ENCODE peak calls at places on chromosomes 16 and 17, in six cellular contexts. E is T1000; Y is GDM1; X is heart right ventricle; J is activated CD4-positive, alpha-beta T cell treated with anti-CD3 and anti-CD28 coated beads for 1 hour; B is thyroid gland. O is an unnamed sample.
A peak's percentile ranks its signal among the peaks of the same experiment; 100 is the strongest.

GRCh38 chr17:49577651-49577935 is 1.9 kb downstream of the NXPH3 start:
- DNase-seq in E (no peak), Y (no peak), X (no peak), J (no peak), B (no peak), O (no peak)

GRCh38 chr17:29007456-29008455 is 1.9 kb upstream of the SEZ6 start:
- DNase-seq in E (no peak), Y (no peak), X (no peak), J (no peak), B (no peak), O (no peak)

GRCh38 chr17:58244958-58245357 is 6.6 kb downstream of the LPO start:
- DNase-seq in E (no peak), Y (no peak), X (no peak), J (no peak), B (no peak), O (no peak)

GRCh38 chr17:6639014-6639650 is 1.4 kb downstream of the KIAA0753 start:
- DNase-seq in E (no peak), Y (no peak), X (no peak), J (no peak), B (no peak), O (peak; percentile 79)

GRCh38 chr16:66304151-66304550 is 62.3 kb upstream of the CDH5 start:
- DNase-seq in E (no peak), Y (no peak), X (no peak), J (no peak), B (no peak), O (no peak)

GRCh38 chr16:920722-921121 is 50.1 kb downstream of the LMF1 start:
- DNase-seq in E (no peak), Y (no peak), X (peak; percentile 33), J (no peak), B (no peak), O (peak; percentile 61)

GRCh38 chr16:82938108-82938507 is 311.3 kb downstream of the CDH13 start:
- DNase-seq in E (no peak), Y (no peak), X (no peak), J (no peak), B (no peak), O (no peak)

GRCh38 chr17:7478276-7479138 is 924 bp downstream of the ZBTB4 start:
- DNase-seq in E (no peak), Y (no peak), X (peak; percentile 57), J (peak; percentile 43), B (peak; percentile 58), O (peak; percentile 71)

GRCh38 chr17:74779948-74780400 is 3.8 kb upstream of the NAT9 start:
- DNase-seq in E (no peak), Y (peak; percentile 98), X (peak; percentile 38), J (no peak), B (no peak), O (no peak)

GRCh38 chr17:32127156-32127897 is 15.0 kb upstream of the RHOT1 start:
- DNase-seq in E (peak; percentile 66), Y (peak; percentile 73), X (peak; percentile 87), J (peak; percentile 88), B (peak; percentile 74), O (peak; percentile 88)

GRCh38 chr17:27568811-27569210 is 62.2 kb upstream of the LGALS9 start:
- DNase-seq in E (no peak), Y (no peak), X (no peak), J (no peak), B (no peak), O (no peak)

GRCh38 chr16:72895951-72896350 is 152.0 kb downstream of the ZFHX3 start:
- DNase-seq in E (no peak), Y (no peak), X (no peak), J (no peak), B (no peak), O (no peak)

GRCh38 chr16:10964039-10964890 is 19.9 kb downstream of the CLEC16A start:
- DNase-seq in E (peak; percentile 80), Y (peak; percentile 73), X (peak; percentile 83), J (peak; percentile 70), B (peak; percentile 86), O (peak; percentile 87)

GRCh38 chr17:6936370-6937028 is 59.4 kb upstream of the ALOX12 start:
- DNase-seq in E (no peak), Y (no peak), X (peak; percentile 57), J (no peak), B (no peak), O (peak; percentile 86)

GRCh38 chr17:38877130-38877851 is 7.4 kb downstream of the LASP1 start:
- DNase-seq in E (no peak), Y (no peak), X (no peak), J (no peak), B (no peak), O (peak; percentile 95)

GRCh38 chr17:58279736-58280479 is 827 bp downstream of the MPO start:
- DNase-seq in E (no peak), Y (no peak), X (no peak), J (no peak), B (no peak), O (no peak)

GRCh38 chr17:64240261-64240740 is 22.8 kb downstream of the TEX2 start:
- DNase-seq in E (no peak), Y (no peak), X (no peak), J (no peak), B (peak; percentile 49), O (no peak)

GRCh38 chr17:4313482-4314114 is 49.8 kb upstream of the ANKFY1 start:
- DNase-seq in E (no peak), Y (no peak), X (no peak), J (no peak), B (no peak), O (no peak)

GRCh38 chr16:50945136-50945535 is 203.2 kb downstream of the CYLD start:
- DNase-seq in E (no peak), Y (no peak), X (no peak), J (no peak), B (no peak), O (no peak)

GRCh38 chr17:17223736-17224135 is 13.2 kb downstream of the FLCN start:
- DNase-seq in E (no peak), Y (no peak), X (no peak), J (no peak), B (no peak), O (no peak)

GRCh38 chr17:72477529-72477928 is 356.7 kb downstream of the SOX9 start:
- DNase-seq in E (no peak), Y (no peak), X (no peak), J (no peak), B (peak; percentile 80), O (no peak)